ENCODE peak calls at places on chromosomes 4 and X, in nine cellular contexts. B, J, L, R, P, A, N, E and Y are unnamed samples.

GRCh38 chrX:150486011-150486410 is 82.4 kb upstream of the MTM1 start:
- DNase-seq in E (no peak), A (peak; percentile 45), J (no peak), N (peak; percentile 20), P (no peak), L (no peak), R (peak; percentile 35), B (no peak), Y (peak; percentile 64)

GRCh38 chr4:39635023-39635422 is 3.6 kb downstream of the SMIM14 start:
- DNase-seq in E (no peak), B (no peak), R (peak; percentile 65), J (no peak), L (no peak), P (no peak), A (no peak), N (no peak), Y (peak; percentile 54)

GRCh38 chrX:129534816-129535578 is 5.1 kb upstream of the OCRL start:
- DNase-seq in R (peak; percentile 55), B (no peak), E (no peak), A (no peak), L (no peak), P (no peak), N (no peak), J (no peak), Y (no peak)

GRCh38 chr4:102815981-102816380 is 11.4 kb downstream of the UBE2D3 start:
- DNase-seq in R (peak; percentile 94), B (no peak), N (peak; percentile 66), E (peak; percentile 83), A (no peak), J (no peak), L (no peak), P (no peak), Y (no peak)

GRCh38 chr4:188439641-188440311 is 300.5 kb downstream of the TRIML1 start:
- DNase-seq in B (no peak), R (peak; percentile 82), A (no peak), N (no peak), E (no peak), P (no peak), J (no peak), L (no peak), Y (peak; percentile 44)

GRCh38 chrX:140713174-140713539 is 3.6 kb downstream of the LINC00632 start:
- DNase-seq in E (no peak), B (no peak), J (no peak), N (no peak), R (no peak), A (no peak), L (no peak), P (no peak), Y (no peak)

GRCh38 chrX:136423724-136424123 is 64.0 kb upstream of the BRS3 start:
- DNase-seq in P (no peak), A (no peak), E (no peak), R (peak; percentile 3), N (no peak), L (no peak), B (no peak), J (no peak), Y (no peak)

GRCh38 chr4:176939445-176939844 is 146.7 kb upstream of the VEGFC start:
- DNase-seq in R (no peak), E (no peak), B (no peak), A (no peak), J (no peak), N (no peak), P (no peak), L (no peak), Y (no peak)

GRCh38 chr4:128606173-128606572 is 203.3 kb upstream of the JADE1 start:
- DNase-seq in R (peak; percentile 90), L (no peak), B (no peak), P (no peak), N (no peak), J (no peak), A (no peak), E (no peak), Y (no peak)

GRCh38 chr4:146342600-146343192 is 128.4 kb downstream of the REELD1 start:
- DNase-seq in J (no peak), A (peak; percentile 11), B (no peak), P (no peak), N (no peak), L (no peak), E (no peak), R (peak; percentile 45), Y (peak; percentile 19)

GRCh38 chrX:123169247-123169901 is 14.7 kb upstream of the GRIA3 start:
- DNase-seq in L (no peak), R (peak; percentile 84), P (no peak), E (peak; percentile 38), B (no peak), N (peak; percentile 35), A (no peak), J (no peak), Y (peak; percentile 3)

GRCh38 chrX:49001521-49002090 is 458 bp downstream of the GRIPAP1 start:
- DNase-seq in P (no peak), L (no peak), A (peak; percentile 3), J (peak; percentile 51), N (peak; percentile 1), B (no peak), R (peak; percentile 41), E (no peak), Y (peak; percentile 1)

GRCh38 chrX:122269243-122269781 is 914.8 kb upstream of the GRIA3 start:
- DNase-seq in N (no peak), E (no peak), L (no peak), A (no peak), J (no peak), B (no peak), P (no peak), R (peak; percentile 1), Y (no peak)

GRCh38 chr4:87041142-87041541 is 106.3 kb downstream of the AFF1 start:
- DNase-seq in L (no peak), E (no peak), R (no peak), J (no peak), B (no peak), N (no peak), A (no peak), P (peak; percentile 82), Y (no peak)

DNA sequence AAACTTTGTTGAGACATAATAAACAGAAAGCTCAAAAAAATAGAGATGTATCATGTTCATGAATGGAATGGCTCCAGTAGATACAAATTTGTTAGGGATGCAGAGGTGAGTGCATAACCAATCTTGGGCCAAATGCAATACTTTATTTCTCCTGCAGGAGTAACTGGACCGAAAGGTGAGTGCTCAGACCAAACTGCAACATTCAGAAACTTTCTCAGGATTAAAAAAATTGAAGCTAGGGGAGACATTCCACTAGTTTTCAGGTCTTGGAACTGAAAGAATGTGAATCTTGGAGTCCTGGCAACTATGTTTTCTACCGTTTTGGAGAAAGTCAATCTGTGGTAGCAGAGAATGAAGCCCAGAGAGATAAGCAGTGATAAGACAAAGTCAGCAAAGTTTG is 21.2 kb upstream of the LCORL start:
- DNase-seq in N (no peak), L (no peak), J (no peak), B (no peak), E (no peak), P (no peak), A (no peak), R (no peak), Y (no peak)
- TF ChIP-seq CTCF in N (no peak), L (peak; percentile 4), J (no peak), B (no peak), E (peak; percentile 9), P (peak; percentile 26), A (peak; percentile 65), R (peak; percentile 32), Y (peak; percentile 39)

GRCh38 chr4:76279462-76279861 is 27.1 kb upstream of the STBD1 start:
- DNase-seq in E (no peak), A (no peak), P (no peak), N (no peak), B (no peak), L (no peak), R (no peak), J (no peak), Y (no peak)
- TF ChIP-seq CTCF in E (no peak), A (no peak), P (no peak), N (no peak), B (no peak), L (no peak), R (no peak), J (no peak), Y (no peak)

DNA sequence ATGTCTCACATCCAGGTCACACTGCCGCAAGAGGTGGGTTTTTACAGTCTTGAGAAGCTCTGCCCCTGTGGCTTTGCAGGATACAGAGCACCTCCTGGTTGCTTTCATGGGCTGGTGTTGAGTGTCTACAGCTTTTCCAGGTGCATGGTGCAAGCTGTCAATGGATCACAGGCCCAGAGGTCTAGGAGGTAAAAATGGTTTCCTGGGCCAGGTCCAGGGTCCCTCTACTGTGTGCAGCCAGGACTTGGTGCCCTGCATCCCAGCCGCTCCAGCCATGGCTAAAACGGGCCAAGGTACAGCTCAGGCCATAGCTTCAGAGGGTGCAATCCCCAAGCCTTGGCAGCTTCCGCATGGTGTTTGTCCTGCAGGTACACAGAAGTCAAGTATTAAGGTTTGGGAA is 434.1 kb upstream of the GALNT7 start:
- DNase-seq in N (no peak), J (no peak), B (no peak), E (no peak), A (no peak), R (no peak), P (no peak), L (no peak), Y (no peak)
- TF ChIP-seq CTCF in N (no peak), J (no peak), B (no peak), E (no peak), A (no peak), R (no peak), P (no peak), L (no peak), Y (no peak)

DNA sequence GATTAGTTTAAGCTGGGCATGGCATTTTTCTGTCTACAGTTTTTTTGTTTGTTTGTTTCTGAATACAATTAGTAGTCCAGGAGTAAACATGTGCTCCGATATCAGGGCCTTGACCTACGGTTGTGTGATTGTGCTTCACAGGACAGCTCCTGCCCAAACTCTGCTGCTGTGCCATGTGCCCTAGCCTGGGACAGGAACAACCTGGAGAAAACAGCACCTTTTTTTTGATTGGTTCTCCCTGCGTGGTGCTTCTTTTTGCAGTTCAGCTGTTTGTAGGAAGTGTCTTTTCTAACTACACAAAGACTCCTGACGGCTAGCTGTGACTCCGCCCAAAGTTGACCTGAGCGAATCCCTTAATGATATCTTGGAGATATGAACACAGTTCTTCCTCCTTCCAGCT is 158.8 kb downstream of the ATP10D start:
- DNase-seq in E (no peak), J (no peak), R (no peak), P (no peak), B (no peak), N (no peak), A (no peak), L (no peak), Y (no peak)
- TF ChIP-seq CTCF in E (no peak), J (no peak), R (no peak), P (no peak), B (no peak), N (no peak), A (no peak), L (no peak), Y (no peak)